ENCODE peak calls at places on chromosome 14, in nine cellular contexts. G is neural crest cell, M is type B pancreatic cell, P is GM13976, O is natural killer cell, F is OCI-LY7, J is MCF 10A, N is astrocyte of the spinal cord, H is AG04450. Q is an unnamed sample.

GRCh38 chr14:103624860-103625259 is 4.2 kb upstream of the KLC1 start:
- DNase-seq in N (peak), M (no peak), J (peak), P (no peak), G (no peak), H (no peak), F (peak), O (no peak), Q (no peak)

GRCh38 chr14:61752626-61753025 is 9.6 kb upstream of the SNAPC1 start:
- DNase-seq in O (no peak), M (no peak), G (no peak), P (peak), N (peak), J (no peak), H (no peak), F (peak), Q (no peak)

GRCh38 chr14:57479197-57479596 is 14.5 kb downstream of the CCDC198 start:
- DNase-seq in H (no peak), O (no peak), N (no peak), G (no peak), M (no peak), J (peak), F (no peak), P (no peak), Q (no peak)

GRCh38 chr14:50311337-50311973 is 574 bp downstream of the L2HGDH start:
- DNase-seq in G (no peak), P (no peak), J (no peak), M (no peak), N (no peak), H (no peak), O (no peak), F (no peak), Q (no peak)

GRCh38 chr14:98984719-98985041 is 287.3 kb downstream of the BCL11B start:
- DNase-seq in P (no peak), M (no peak), H (no peak), O (no peak), N (no peak), F (no peak), J (no peak), G (no peak), Q (no peak)

GRCh38 chr14:53355581-53356112 is 202.5 kb upstream of the DDHD1 start:
- DNase-seq in J (peak), G (no peak), F (no peak), N (peak), M (no peak), H (no peak), O (no peak), P (no peak), Q (no peak)

GRCh38 chr14:68210729-68211299 is 391.2 kb downstream of the RAD51B start:
- DNase-seq in G (no peak), O (peak), J (peak), F (peak), M (no peak), N (peak), H (peak), P (peak), Q (no peak)

GRCh38 chr14:33465952-33466700 is 484.7 kb downstream of the EGLN3 start:
- DNase-seq in H (no peak), M (no peak), P (no peak), J (no peak), G (no peak), N (no peak), F (no peak), O (no peak), Q (no peak)

GRCh38 chr14:101503431-101504095 is 57.7 kb upstream of the DIO3 start:
- DNase-seq in O (peak), F (no peak), G (no peak), N (no peak), J (no peak), M (no peak), H (no peak), P (no peak), Q (no peak)

GRCh38 chr14:23068792-23069412 is 11.6 kb upstream of the CDH24 start:
- DNase-seq in H (peak), M (no peak), G (peak), J (peak), P (peak), O (peak), N (peak), F (peak), Q (peak)

GRCh38 chr14:67819563-67820411 is at the start of gene RAD51B:
- DNase-seq in M (peak), G (peak), O (peak), H (peak), N (peak), F (peak), J (peak), P (peak), Q (peak)

GRCh38 chr14:52131640-52132320 is 62.9 kb upstream of the NID2 start:
- DNase-seq in O (no peak), N (peak), M (peak), H (peak), P (peak), G (peak), J (peak), F (peak), Q (peak)

GRCh38 chr14:63517354-63517753 is 25.8 kb downstream of the PPP2R5E start:
- DNase-seq in P (no peak), M (no peak), N (no peak), H (no peak), J (no peak), O (no peak), F (no peak), G (no peak), Q (no peak)

GRCh38 chr14:52307870-52308269 is 6.2 kb upstream of the PTGER2 start:
- DNase-seq in N (peak), O (no peak), F (no peak), P (no peak), G (no peak), H (no peak), J (no peak), M (no peak), Q (no peak)

GRCh38 chr14:58901826-58902225 is 264.1 kb downstream of the DACT1 start:
- DNase-seq in F (no peak), P (no peak), O (no peak), H (no peak), G (no peak), N (no peak), M (no peak), J (no peak), Q (no peak)

GRCh38 chr14:53412819-53413664 is 259.9 kb upstream of the DDHD1 start:
- DNase-seq in G (no peak), N (no peak), F (peak), O (no peak), J (peak), H (no peak), P (no peak), M (no peak), Q (no peak)

GRCh38 chr14:102427642-102428041 is 64.9 kb downstream of the TECPR2 start:
- DNase-seq in G (no peak), N (no peak), P (no peak), F (no peak), H (no peak), O (no peak), M (no peak), J (no peak), Q (no peak)

GRCh38 chr14:20684662-20685456 is 499 bp downstream of the RNASE4 start:
- DNase-seq in J (peak), M (no peak), F (no peak), H (no peak), N (peak), P (no peak), G (peak), O (no peak), Q (no peak)

GRCh38 chr14:53628747-53629146 is 327.9 kb downstream of the BMP4 start:
- DNase-seq in M (no peak), J (no peak), O (no peak), F (no peak), G (no peak), P (peak), N (no peak), H (no peak), Q (no peak)

GRCh38 chr14:90777830-90778467 is 38.3 kb downstream of the TTC7B start:
- DNase-seq in N (no peak), G (no peak), H (no peak), F (no peak), J (no peak), P (no peak), O (no peak), M (no peak), Q (no peak)

GRCh38 chr14:104931771-104932675 is 7.3 kb downstream of the PLD4 start:
- DNase-seq in F (no peak), J (no peak), P (no peak), M (no peak), G (no peak), H (no peak), O (no peak), N (no peak), Q (no peak)

GRCh38 chr14:30185832-30186231 is 258.2 kb upstream of the PRKD1 start:
- DNase-seq in F (no peak), O (no peak), H (no peak), N (no peak), P (no peak), M (no peak), G (no peak), J (no peak), Q (no peak)
- TF ChIP-seq CTCF in F (no peak), O (no peak), H (peak), N (peak), P (no peak), M (peak), G (peak), J (peak), Q (peak)

DNA sequence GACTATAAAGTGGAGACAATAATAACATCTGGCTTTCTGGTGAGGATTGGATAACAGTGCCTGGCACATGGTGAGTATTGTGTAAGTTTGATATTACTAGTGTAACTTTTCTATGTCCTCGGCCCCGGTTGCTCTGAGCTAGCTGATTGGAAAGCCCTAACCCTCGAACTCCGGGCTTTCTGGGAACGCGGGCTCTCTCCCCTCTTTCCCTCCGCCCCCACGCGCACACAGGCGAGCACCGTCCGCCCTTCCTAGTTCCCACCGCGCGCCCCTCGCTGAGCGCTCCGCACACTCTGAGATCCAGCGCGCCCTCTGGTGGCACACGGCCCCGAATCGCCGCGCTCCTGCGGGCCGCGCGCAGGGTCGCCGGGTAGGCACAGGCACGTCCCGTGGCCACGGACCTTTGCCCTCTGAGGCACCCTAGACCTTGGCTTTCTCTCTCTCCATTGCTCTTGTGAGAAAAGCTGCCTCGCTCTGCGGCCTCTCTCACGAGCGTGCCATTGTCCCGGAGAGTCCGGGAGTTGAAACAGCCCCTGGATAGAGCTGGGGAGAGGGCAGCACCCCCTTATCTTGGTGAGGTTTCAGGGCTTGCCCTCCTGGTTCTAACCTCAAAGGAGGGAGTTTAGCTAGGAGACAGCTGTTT is 23.2 kb upstream of the ESRRB start:
- DNase-seq in F (peak), N (peak), P (peak), M (peak), O (peak), J (no peak), H (no peak), G (peak), Q (peak)
- TF ChIP-seq CTCF in F (peak), N (peak), P (peak), M (peak), O (peak), J (peak), H (peak), G (peak), Q (peak)

GRCh38 chr14:24852312-24853060 is 197.5 kb downstream of the STXBP6 start:
- DNase-seq in F (no peak), N (no peak), M (no peak), G (no peak), P (no peak), O (no peak), H (no peak), J (no peak), Q (no peak)
- TF ChIP-seq CTCF in F (no peak), N (no peak), M (peak), G (peak), P (no peak), O (no peak), H (peak), J (no peak), Q (no peak)

DNA sequence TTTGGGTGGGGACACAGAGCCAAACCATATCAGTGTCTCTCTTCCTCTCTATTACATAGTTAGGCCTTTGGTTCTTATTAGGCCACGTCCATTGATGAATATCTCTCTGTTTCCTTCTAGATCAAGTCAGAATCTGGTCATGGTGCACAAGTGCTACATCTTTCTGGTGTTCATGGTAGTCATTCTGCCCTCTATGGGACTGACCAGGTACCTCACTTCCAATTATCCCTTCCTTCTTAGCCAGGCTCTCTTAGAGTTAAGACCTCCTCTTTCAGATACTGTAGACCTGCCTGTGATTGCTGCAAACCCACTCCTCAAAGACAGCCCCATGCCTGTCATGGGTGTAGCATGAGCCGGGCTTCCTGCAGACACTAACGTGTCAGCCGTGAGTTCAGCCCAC is 25.2 kb downstream of the NGB start:
- DNase-seq in M (no peak), F (no peak), H (no peak), J (no peak), O (no peak), P (no peak), G (no peak), N (no peak), Q (no peak)
- TF ChIP-seq CTCF in M (peak), F (peak), H (no peak), J (peak), O (no peak), P (no peak), G (peak), N (no peak), Q (no peak)

DNA sequence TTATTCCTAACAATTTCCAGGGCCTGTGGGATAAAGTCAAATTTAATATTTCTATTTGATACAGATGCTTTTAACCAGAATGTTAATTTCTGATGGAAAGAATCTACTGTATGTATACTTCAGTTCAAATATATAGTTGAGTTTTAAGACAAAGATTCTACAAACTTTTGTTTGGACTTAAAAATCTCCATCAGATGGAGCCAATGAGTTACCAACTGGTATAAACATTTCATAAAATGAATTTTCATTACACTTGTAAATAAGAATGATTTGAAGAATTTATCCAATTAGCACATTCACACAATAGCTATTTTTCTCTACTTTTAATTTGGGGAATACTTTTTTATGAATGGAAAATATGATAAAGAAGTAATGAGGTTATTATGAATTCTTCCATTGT is 425.2 kb upstream of the MIS18BP1 start:
- DNase-seq in F (no peak), M (no peak), G (no peak), P (no peak), H (no peak), O (no peak), J (no peak), N (no peak), Q (no peak)
- TF ChIP-seq CTCF in F (no peak), M (no peak), G (no peak), P (no peak), H (no peak), O (no peak), J (no peak), N (no peak), Q (no peak)

DNA sequence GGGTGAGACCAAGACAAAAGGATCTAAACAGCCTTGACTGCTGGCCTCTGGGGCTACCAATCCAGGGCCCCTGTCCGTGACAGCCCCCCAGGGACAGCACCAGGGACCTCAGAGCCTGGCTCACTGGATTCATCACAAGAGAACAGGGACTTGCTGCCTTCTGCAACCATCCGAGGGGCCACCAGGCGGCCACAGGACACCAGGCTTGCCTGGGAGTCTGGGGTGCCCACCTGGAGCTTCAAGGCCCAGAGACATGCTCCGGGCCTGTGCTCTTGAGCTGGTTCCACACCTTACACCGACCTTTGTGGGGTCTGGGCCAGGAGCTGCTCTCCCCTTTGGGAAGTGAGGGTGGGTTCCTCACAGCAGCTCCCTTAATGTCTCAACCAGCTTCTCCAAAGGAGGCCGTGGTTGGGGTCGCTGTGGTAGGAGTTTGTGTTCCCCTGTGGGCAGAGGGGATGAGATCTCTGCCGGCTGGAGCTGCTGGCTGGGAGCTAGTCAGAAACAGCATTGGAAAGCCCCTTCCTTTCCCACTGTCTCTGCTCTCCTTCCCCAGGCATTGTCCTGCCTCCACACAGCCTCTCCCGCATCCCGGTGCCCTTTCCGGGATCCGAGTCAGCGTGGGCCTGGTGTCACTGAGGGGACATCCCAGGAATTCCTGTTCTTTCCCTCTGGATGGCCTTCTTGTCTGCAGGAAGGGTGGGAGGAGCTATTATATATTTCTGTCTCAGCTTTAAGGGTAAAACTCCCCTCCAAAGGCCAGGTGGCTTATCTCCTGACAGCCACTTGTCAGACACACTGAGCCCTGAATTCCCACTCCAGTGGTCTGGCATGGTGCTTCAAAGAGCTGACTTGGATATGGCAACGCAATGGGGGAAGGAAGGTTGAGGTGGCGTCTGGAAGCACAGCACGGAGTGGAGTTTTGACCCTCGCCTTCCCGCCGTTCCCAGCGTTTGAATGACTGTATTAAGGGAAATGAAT is 5.1 kb upstream of the PAPLN start:
- DNase-seq in J (no peak), G (no peak), O (no peak), H (no peak), N (no peak), M (no peak), P (peak), F (peak), Q (no peak)
- TF ChIP-seq CTCF in J (no peak), G (peak), O (no peak), H (peak), N (peak), M (peak), P (no peak), F (peak), Q (peak)

DNA sequence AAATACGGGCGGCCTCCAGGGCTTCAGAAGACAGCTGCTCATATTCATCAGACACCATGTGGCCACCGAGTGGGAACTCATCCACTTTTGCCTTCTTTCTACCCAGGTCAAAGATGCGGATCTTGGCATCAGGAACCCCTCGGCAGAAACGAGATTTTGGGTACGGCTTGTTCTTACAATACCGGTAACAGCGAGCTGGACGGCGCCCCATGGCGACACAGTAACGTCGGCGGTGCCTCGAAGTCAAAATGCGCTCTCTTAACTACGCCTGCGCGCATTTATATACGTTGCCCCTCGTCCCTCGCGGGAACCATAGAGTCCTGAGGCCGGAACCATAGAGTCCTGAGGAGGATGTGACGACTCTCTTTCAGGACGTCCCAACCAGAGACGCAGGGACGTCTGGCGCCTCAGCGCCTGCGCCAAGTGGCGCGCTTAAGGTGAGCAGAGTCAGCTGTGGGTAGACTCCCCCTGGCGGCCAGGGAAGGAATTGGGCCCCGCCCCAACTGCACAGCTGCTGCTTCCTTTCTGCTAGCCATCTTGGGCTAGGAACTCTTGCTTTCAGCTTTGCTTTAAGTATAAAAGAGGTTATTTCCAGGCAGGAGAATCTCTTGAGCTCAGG is at the start of gene RPL10L:
- DNase-seq in J (no peak), H (no peak), P (no peak), F (no peak), G (no peak), M (no peak), O (no peak), N (no peak), Q (no peak)
- TF ChIP-seq CTCF in J (no peak), H (no peak), P (no peak), F (peak), G (peak), M (peak), O (no peak), N (no peak), Q (no peak)

DNA sequence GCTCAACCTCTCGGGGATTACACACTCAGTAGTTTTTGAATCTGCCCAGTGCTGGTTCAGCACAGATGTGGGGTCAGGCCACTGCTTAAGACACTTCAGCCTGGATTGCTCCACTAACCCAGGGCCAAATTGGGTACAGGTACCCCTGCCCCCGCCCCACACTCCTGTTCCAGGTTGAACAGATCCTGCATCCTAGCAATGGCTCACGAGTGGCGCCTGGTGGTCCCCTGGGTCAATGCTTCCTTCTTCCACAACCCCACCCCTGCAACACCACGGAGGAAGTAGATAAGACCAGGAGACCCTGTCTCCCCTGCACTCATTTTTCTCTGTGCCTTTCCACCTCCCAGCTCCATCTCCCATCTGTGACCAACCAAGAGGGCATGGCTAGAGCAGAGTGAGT is 108.4 kb downstream of the ESRRB start:
- DNase-seq in O (no peak), H (no peak), J (no peak), N (no peak), M (no peak), F (no peak), G (no peak), P (no peak), Q (no peak)
- TF ChIP-seq CTCF in O (no peak), H (no peak), J (no peak), N (no peak), M (no peak), F (peak), G (no peak), P (no peak), Q (no peak)

Q was measured in progenitor cell of endocrine pancreas.